ENCODE peak calls at places on chromosomes 13 and 19, in four cellular contexts. R is stimulated activated CD4-positive, alpha-beta T cell treated with anti-CD3 and anti-CD28 coated beads, Interleukin-12 subunit alpha, Interleukin-12 subunit beta, amount 100 ng/mL, for 4 hours; C is effector memory CD8-positive, alpha-beta T cell; I is NCI-H524 treated with DMSO at 0.1 percent for 48 hours. G is an unnamed sample.

GRCh38 chr19:4343056-4343844 is at the start of gene MPND:
- DNase-seq in C (peak), I (no peak), R (peak), G (peak)

GRCh38 chr19:3441089-3441985 is 39.0 kb downstream of the SMIM24 start:
- DNase-seq in R (no peak), C (no peak), I (no peak), G (no peak)

GRCh38 chr13:108360139-108360538 is 90.6 kb downstream of the TNFSF13B start:
- DNase-seq in C (no peak), I (no peak), R (no peak), G (no peak)

GRCh38 chr19:42471554-42472249 is 29.0 kb upstream of the CXCL17 start:
- DNase-seq in C (no peak), I (no peak), R (no peak), G (no peak)

GRCh38 chr19:45564131-45564780 is 20.3 kb downstream of the OPA3 start:
- DNase-seq in I (peak), C (no peak), R (no peak), G (no peak)

GRCh38 chr13:40228981-40229380 is 437.5 kb downstream of the FOXO1 start:
- DNase-seq in C (no peak), R (no peak), I (no peak), G (no peak)

GRCh38 chr19:9857920-9858746 is 23.0 kb downstream of the PIN1 start:
- DNase-seq in R (no peak), I (no peak), C (no peak), G (no peak)

GRCh38 chr13:73141292-73141771 is 82.5 kb downstream of the KLF5 start:
- DNase-seq in R (no peak), I (no peak), C (no peak), G (no peak)

GRCh38 chr19:53389591-53390377 is 5.2 kb upstream of the ZNF765 start:
- DNase-seq in I (no peak), R (no peak), C (no peak), G (no peak)